ENCODE peak calls at places on chromosomes 12 and 14, in six cellular contexts. Q is H4, R is lower leg skin, H is NCI-H748 treated with DMSO at 0.1 percent for 48 hours, F is NCI-H146, J is OCI-LY7. Z is an unnamed sample.

GRCh38 chr14:90406384-90406798 is 9.6 kb downstream of the CALM1 start:
- DNase-seq in Q (no peak), R (no peak), H (no peak), F (no peak), J (no peak), Z (no peak)

GRCh38 chr14:85535916-85536834 is 6.2 kb downstream of the FLRT2 start:
- DNase-seq in Q (peak; percentile 52), R (no peak), H (no peak), F (peak; percentile 22), J (no peak), Z (peak; percentile 37)

GRCh38 chr14:68762944-68763831 is 29.7 kb downstream of the ZFP36L1 start:
- DNase-seq in Q (no peak), R (no peak), H (no peak), F (peak; percentile 59), J (no peak), Z (no peak)

GRCh38 chr12:1657616-1658167 is 28.7 kb downstream of the WNT5B start:
- DNase-seq in Q (no peak), R (no peak), H (no peak), F (no peak), J (no peak), Z (peak; percentile 40)

GRCh38 chr12:12915654-12916053 is 24.3 kb downstream of the GPRC5A start:
- DNase-seq in Q (no peak), R (no peak), H (no peak), F (peak; percentile 23), J (no peak), Z (no peak)

GRCh38 chr12:7972734-7973488 is 36.9 kb upstream of the SLC2A3 start:
- DNase-seq in Q (no peak), R (no peak), H (no peak), F (no peak), J (no peak), Z (no peak)

GRCh38 chr12:53061404-53062010 is 11.6 kb downstream of the TNS2 start:
- DNase-seq in Q (no peak), R (peak; percentile 26), H (peak; percentile 58), F (peak; percentile 84), J (no peak), Z (peak; percentile 5)

GRCh38 chr12:18595406-18595805 is 142.4 kb downstream of the PLCZ1 start:
- DNase-seq in Q (no peak), R (no peak), H (no peak), F (no peak), J (no peak), Z (no peak)

GRCh38 chr14:24734917-24735500 is 101.0 kb upstream of the GZMB start:
- DNase-seq in Q (peak; percentile 71), R (peak; percentile 69), H (peak; percentile 95), F (peak; percentile 68), J (peak; percentile 63), Z (peak; percentile 72)

GRCh38 chr12:112496493-112496892 is 77.7 kb downstream of the PTPN11 start:
- DNase-seq in Q (no peak), R (no peak), H (no peak), F (no peak), J (no peak), Z (no peak)

Z was measured in MV-4-11.